ENCODE peak calls at places on chromosomes 11 and 22, in five cellular contexts. T, P, N, K and R are unnamed samples. For H3K4me1 and H3K27me3, the result is how much of the 10 kb centered on the place peaks cover.

GRCh38 chr11:74460481-74461154 is 6.7 kb downstream of the KCNE3 start:
- ATAC-seq in T (no peak), P (no peak), N (peak), K (peak), R (peak)

GRCh38 chr11:19988598-19988997 is 171.7 kb downstream of the DBX1 start:
- ATAC-seq in T (peak), P (no peak), N (peak), K (peak), R (peak)

GRCh38 chr11:17508816-17509215 is 32.2 kb upstream of the ABCC8 start:
- ATAC-seq in T (no peak), P (no peak), N (no peak), K (no peak), R (no peak)

GRCh38 chr11:14676068-14676467 is 32.5 kb downstream of the PDE3B start:
- ATAC-seq in T (no peak), P (no peak), N (no peak), K (no peak), R (no peak)

GRCh38 chr11:119739021-119739703 is 10.2 kb upstream of the NECTIN1 start:
- ATAC-seq in T (no peak), P (no peak), N (no peak), K (no peak), R (no peak)

GRCh38 chr11:103862049-103862826 is 174.2 kb upstream of the DDI1 start:
- ATAC-seq in T (no peak), P (no peak), N (no peak), K (no peak), R (no peak)

GRCh38 chr22:43862074-43862881 is at the start of gene SULT4A1:
- ATAC-seq in T (no peak), P (peak), N (peak), K (no peak), R (no peak)

GRCh38 chr11:65141896-65142494 is 7.7 kb upstream of the SYVN1 start:
- ATAC-seq in T (peak), P (no peak), N (no peak), K (no peak), R (no peak)

GRCh38 chr11:71991494-71991893 is 7.2 kb upstream of the IL18BP start:
- ATAC-seq in T (no peak), P (no peak), N (no peak), K (no peak), R (no peak)

GRCh38 chr22:22815397-22816170 is 72.0 kb upstream of the IGLL5 start:
- ATAC-seq in T (no peak), P (no peak), N (no peak), K (no peak), R (no peak)

GRCh38 chr22:37753746-37754145 is 54.0 kb upstream of the GCAT start:
- ATAC-seq in T (no peak), P (no peak), N (no peak), K (no peak), R (no peak)

GRCh38 chr11:124832571-124832970 is 32.4 kb upstream of the MSANTD2 start:
- ATAC-seq in T (no peak), P (peak), N (no peak), K (no peak), R (no peak)

GRCh38 chr11:6371825-6372224 is 18.4 kb upstream of the SMPD1 start:
- ATAC-seq in T (no peak), P (no peak), N (no peak), K (no peak), R (no peak)

GRCh38 chr11:97934572-97935208 is 1086.1 kb upstream of the CNTN5 start:
- ATAC-seq in T (no peak), P (no peak), N (no peak), K (no peak), R (no peak)

GRCh38 chr11:17296852-17297559 is 20.5 kb downstream of the NUCB2 start:
- ATAC-seq in T (no peak), P (no peak), N (no peak), K (no peak), R (no peak)

GRCh38 chr22:27422442-27422841 is 379.1 kb downstream of the MN1 start:
- ATAC-seq in T (no peak), P (no peak), N (no peak), K (no peak), R (no peak)

GRCh38 chr11:103623933-103624332 is 412.5 kb upstream of the DDI1 start:
- ATAC-seq in T (no peak), P (no peak), N (no peak), K (no peak), R (no peak)

GRCh38 chr11:114179234-114179941 is 116.8 kb upstream of the NNMT start:
- ATAC-seq in T (peak), P (no peak), N (peak), K (peak), R (peak)

GRCh38 chr11:114180301-114181055 is 115.7 kb upstream of the NNMT start:
- ATAC-seq in T (peak), P (peak), N (peak), K (peak), R (no peak)

GRCh38 chr11:114182471-114182968 is 113.7 kb upstream of the NNMT start:
- ATAC-seq in T (no peak), P (no peak), N (no peak), K (no peak), R (no peak)

GRCh38 chr11:114181752-114182151 is 114.4 kb upstream of the NNMT start:
- ATAC-seq in T (no peak), P (no peak), N (no peak), K (no peak), R (no peak)

DNA sequence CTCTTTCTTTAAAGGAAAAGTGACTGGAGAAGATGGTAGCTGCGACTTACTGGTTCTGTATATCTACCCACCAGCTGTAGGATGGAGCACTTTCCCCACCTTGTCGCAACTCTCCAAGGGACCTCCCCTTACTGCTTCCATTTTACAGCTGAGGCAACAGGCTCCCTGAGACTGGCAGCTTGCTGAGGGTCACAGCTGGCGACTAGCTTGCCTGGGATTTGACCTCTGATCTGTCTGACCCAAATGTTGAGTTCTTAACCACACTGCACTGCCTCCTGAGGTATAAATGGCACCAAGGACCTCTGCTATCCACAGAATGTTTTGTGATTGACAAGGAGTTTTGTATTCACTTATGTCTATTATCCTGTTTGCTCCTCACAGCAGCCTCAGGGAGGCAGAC is 115.0 kb upstream of the NNMT start:
- ATAC-seq in T (no peak), P (no peak), N (no peak), K (no peak), R (no peak)
- H3K4me1 ChIP-seq in T (half or more), P (under half), N (half or more), K (under half), R (half or more)

GRCh38 chr11:69474736-69475135 is 6.7 kb upstream of the LINC01488 start:
- ATAC-seq in T (no peak), P (no peak), N (no peak), K (no peak), R (no peak)

GRCh38 chr11:69475866-69476714 is 5.4 kb upstream of the LINC01488 start:
- ATAC-seq in T (no peak), P (no peak), N (no peak), K (no peak), R (no peak)

GRCh38 chr11:69475141-69475865 is 6.2 kb upstream of the LINC01488 start:
- ATAC-seq in T (no peak), P (no peak), N (no peak), K (no peak), R (no peak)

GRCh38 chr11:69476715-69477025 is 4.8 kb upstream of the LINC01488 start:
- ATAC-seq in T (no peak), P (no peak), N (no peak), K (no peak), R (no peak)

GRCh38 chr11:69477111-69477510 is 4.4 kb upstream of the LINC01488 start:
- ATAC-seq in T (no peak), P (no peak), N (no peak), K (no peak), R (no peak)
- H3K27me3 ChIP-seq in T (under half), P (under half), N (under half), K (under half), R (under half)

DNA sequence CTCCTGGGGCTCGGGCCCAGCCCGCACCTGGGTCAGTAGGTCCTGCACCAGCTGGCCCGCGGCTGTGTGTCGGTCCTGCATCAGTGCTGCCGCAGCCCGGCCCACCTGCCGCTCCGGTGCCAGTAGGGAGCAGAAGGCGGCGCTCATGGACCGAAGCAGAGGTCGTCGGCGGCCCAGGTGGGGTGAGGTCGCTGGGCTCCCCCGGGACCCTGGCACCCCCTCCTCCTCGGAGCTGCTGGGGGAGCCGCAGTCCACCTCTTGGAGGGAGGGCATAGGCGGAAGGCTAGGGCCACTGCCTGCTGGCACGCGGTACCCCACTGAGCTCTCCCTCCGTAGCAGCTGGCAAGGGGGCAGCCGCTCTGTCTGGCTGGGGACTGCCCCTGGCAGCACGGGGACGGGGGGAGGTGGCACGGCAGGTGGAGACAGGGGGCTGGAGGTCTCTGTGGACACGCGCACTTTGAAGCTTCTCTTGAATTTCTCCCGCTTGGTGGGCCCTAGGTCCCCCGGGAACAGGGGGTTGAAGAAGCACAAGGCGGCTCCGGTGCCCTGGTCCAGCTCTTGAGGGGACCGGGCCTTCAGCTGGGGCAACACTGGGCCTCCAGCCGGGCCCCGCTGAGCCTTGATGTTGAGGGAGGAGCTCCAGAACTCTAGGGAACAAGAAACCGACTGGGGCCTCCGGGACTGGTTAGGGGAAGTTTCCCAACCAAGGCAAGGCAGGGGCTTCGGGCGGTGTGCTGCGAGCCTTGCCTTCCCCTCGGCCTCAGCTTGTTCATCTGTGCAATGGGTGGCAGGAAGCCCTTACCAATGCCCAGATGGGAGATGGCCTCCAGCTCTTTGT is 1.4 kb downstream of the RIN1 start:
- ATAC-seq in T (no peak), P (no peak), N (no peak), K (no peak), R (no peak)
- H3K27ac ChIP-seq in T (peak), P (peak), N (no peak), K (no peak), R (no peak)

DNA sequence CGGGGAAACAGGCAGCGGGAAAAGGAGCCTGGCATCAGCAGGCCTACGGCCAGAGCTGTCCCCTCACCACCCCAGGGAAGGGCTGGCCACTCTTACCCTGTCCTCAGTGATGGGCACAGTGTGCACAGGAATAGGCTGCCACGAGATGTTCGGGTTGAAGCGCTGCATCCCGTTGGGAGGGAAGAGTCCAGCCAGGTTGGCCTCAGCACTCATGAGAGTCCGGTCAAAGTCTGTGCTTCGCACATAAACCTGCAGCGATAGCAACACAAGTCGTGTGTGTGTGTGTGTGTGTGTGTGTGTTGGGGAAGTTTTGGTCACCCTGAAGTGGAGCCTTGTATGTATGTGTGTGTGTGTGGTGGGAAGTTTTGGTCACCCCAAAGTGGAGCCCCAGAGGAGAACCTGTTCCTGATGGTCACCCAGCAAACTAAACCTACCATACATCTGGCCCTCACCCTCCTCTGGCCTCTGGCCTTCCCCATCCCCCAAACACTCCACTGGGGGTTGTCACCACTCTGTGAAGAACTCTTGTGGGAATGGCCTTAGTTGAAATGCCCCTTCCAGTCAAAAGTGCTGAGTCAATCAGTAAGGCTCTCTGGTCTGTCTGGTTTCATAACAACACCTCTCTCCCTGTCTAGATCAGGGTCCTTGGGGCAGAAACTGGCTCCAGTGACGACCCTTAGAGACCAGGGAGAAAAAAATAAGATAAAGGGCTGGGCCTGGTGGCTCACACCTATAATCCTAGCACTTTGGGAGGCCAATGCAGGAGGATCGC is 2.8 kb downstream of the ACP2 start:
- ATAC-seq in T (no peak), P (no peak), N (no peak), K (no peak), R (no peak)
- H3K4me1 ChIP-seq in T (under half), P (under half), N (under half), K (under half), R (under half)

DNA sequence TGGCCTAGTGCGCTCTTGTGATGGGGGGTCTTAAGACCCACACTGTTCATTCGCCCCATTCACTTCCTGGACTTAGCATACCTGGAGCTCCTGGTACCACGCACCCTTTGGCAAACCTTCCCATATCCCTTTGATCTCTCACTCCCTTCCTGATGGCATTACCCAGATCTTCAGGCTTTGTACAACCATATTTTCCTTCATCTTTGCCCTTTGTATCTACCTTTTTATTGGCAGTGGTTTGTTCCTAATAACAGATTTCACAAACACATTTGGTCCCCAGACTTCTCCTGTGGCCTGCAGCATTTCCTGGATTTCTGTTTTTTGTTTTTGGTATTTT is 16.0 kb upstream of the IFITM3 start:
- ATAC-seq in T (no peak), P (no peak), N (no peak), K (no peak), R (no peak)
- H3K27me3 ChIP-seq in T (under half), P (under half), N (under half), K (under half), R (under half)

GRCh38 chr11:78780889-78781288 is 206.2 kb upstream of the NARS2 start:
- ATAC-seq in T (no peak), P (no peak), N (no peak), K (no peak), R (no peak)
- H3K27ac ChIP-seq in T (no peak), P (no peak), N (no peak), K (no peak), R (no peak)